ENCODE peak calls at places on chromosome 16, in four cellular contexts. B is IMR-90, D is neuronal stem cell, H is H1. J is an unnamed sample.

GRCh38 chr16:79658301-79659001 is 57.9 kb upstream of the MAF start:
- DNase-seq in B (peak; percentile 35), D (no peak), H (no peak), J (peak; percentile 93)

GRCh38 chr16:53761967-53762726 is 58.2 kb downstream of the FTO start:
- DNase-seq in B (no peak), D (no peak), H (no peak), J (no peak)

GRCh38 chr16:54266363-54266955 is 20.1 kb downstream of the IRX3 start:
- DNase-seq in B (no peak), D (no peak), H (no peak), J (peak; percentile 50)

GRCh38 chr16:64165368-64165767 is 956.5 kb downstream of the CDH11 start:
- DNase-seq in B (no peak), D (no peak), H (no peak), J (no peak)

GRCh38 chr16:14491831-14492529 is 138.1 kb downstream of the PARN start:
- DNase-seq in B (no peak), D (no peak), H (no peak), J (no peak)

GRCh38 chr16:71348262-71349085 is 10.0 kb upstream of the CALB2 start:
- DNase-seq in B (no peak), D (no peak), H (no peak), J (no peak)

GRCh38 chr16:19963306-19963705 is 78.7 kb upstream of the GPRC5B start:
- DNase-seq in B (no peak), D (no peak), H (no peak), J (no peak)

GRCh38 chr16:47309581-47310312 is 151.1 kb downstream of the ITFG1 start:
- DNase-seq in B (peak; percentile 72), D (no peak), H (no peak), J (peak; percentile 46)

GRCh38 chr16:30605148-30605547 is 5.0 kb downstream of the ZNF689 start:
- DNase-seq in B (no peak), D (no peak), H (no peak), J (no peak)

GRCh38 chr16:27687605-27688004 is 137.7 kb downstream of the KATNIP start:
- DNase-seq in B (no peak), D (no peak), H (no peak), J (no peak)
- H4K91ac ChIP-seq in B (no peak overlapping the region), D (no peak overlapping the region), H (no peak overlapping the region), J (no peak overlapping the region)

DNA sequence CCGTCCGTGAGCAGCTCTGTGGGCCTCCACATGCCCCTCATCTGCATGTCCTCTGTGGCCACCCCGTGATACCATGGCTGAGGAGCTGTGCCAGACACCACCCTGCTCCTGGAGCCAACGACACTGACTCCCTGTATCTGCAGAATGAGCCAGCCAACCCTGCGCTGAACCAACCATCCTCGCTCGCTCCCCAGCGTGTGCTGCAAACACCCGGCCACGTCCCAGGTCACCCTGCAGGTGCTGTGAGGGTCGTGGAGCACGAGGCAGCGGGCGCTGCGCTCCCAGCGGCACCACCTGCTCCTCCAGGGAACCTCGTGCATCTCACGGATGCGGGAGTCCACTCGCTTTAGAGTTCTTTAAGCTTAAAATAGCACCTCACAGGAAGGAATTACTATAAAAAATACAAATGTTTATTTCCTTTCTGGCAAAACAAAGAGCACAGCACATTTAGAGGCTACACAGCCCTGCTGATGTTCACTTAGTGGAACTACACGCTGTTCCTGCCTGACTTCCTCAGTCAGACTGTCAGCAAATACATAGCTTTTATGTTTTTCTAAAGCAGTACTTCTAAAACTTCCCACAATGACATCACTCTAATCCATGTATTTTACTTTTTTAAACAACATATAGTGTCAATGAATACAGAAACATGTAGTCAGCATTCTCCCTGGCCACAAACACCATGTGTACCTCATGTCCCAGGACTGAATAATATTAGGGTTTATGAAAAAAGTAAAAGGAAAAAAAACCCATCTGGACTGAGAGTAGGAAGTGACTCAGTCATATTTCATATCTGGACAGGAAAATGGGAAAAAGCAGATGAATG is 43.5 kb downstream of the MAP1LC3B start:
- DNase-seq in B (peak; percentile 97), D (no peak), H (no peak), J (peak; percentile 84)
- H3K4me3 ChIP-seq in B (no peak overlapping the region), D (peak overlapping the region; percentile 58), H (no peak overlapping the region), J (peak overlapping the region; percentile 68)

DNA sequence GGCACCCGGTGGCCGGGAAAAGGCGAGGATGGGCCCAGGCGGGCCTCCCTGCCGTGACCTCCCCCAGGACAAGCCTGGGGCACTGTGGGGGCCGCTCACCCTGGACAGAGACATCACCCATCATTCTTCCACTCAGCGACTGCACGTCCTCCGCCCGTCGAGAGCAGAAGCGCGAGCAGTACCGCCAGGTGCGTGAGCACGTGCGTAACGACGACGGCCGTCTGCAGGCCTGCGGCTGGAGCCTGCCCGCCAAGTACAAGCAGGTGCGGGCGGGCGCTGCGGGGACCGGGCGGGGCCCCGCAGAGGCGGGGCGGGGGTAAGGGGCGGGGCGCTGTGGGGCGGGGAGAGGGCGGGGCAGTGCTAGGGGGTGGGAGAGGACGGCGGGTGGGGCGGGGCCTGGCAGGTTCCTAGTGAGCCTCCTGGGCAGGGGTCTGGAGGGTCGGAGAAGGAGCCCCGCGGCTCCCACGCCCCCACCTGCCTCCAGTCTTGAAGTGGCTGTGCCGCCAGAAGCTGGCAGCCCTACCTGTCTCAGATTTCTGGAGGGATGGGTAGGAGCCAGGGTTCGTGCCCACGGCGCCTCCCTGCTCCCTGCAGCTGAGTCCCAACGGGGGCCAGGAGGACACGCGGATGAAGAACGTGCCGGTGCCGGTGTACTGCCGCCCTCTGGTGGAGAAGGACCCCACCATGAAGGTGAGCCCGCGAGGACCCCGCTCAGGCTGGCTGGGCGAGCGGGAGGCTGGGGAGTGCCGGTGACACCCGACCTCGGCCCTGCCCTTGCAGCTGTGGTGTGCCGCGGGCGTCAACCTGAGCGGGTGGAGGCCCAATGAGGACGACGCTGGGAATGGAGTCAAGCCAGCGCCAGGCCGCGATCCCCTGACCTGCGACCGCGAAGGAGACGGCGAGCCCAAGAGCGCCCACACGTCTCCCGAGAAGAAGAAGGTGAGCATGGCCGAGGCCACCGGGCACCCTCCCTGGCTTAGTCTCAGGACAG is 7.5 kb downstream of the NME3 start:
- DNase-seq in B (no peak), D (peak; percentile 46), H (peak; percentile 92), J (peak; percentile 33)
- H2BK15ac ChIP-seq in B (no peak overlapping the region), D (no peak overlapping the region), H (peak overlapping the region; percentile 61), J (no peak overlapping the region)

GRCh38 chr16:353404-354285 is 1.1 kb upstream of the AXIN1 start:
- DNase-seq in B (no peak), D (no peak), H (no peak), J (no peak)
- H4K91ac ChIP-seq in B (peak overlapping the region; percentile 12), D (peak overlapping the region; percentile 68), H (no peak overlapping the region), J (peak overlapping the region; percentile 89)

GRCh38 chr16:74053310-74053709 is 243.3 kb upstream of the PSMD7 start:
- DNase-seq in B (no peak), D (no peak), H (no peak), J (no peak)
- H3K4me3 ChIP-seq in B (no peak overlapping the region), D (no peak overlapping the region), H (no peak overlapping the region), J (no peak overlapping the region)

GRCh38 chr16:11494029-11494428 is 92.7 kb downstream of the LITAF start:
- DNase-seq in B (no peak), D (no peak), H (peak; percentile 60), J (no peak)

GRCh38 chr16:11492808-11493530 is 93.8 kb downstream of the LITAF start:
- DNase-seq in B (no peak), D (no peak), H (no peak), J (no peak)

GRCh38 chr16:11493531-11493929 is 93.2 kb downstream of the LITAF start:
- DNase-seq in B (no peak), D (no peak), H (peak; percentile 59), J (no peak)

GRCh38 chr16:11495066-11495407 is 91.7 kb downstream of the LITAF start:
- DNase-seq in B (no peak), D (no peak), H (no peak), J (no peak)

DNA sequence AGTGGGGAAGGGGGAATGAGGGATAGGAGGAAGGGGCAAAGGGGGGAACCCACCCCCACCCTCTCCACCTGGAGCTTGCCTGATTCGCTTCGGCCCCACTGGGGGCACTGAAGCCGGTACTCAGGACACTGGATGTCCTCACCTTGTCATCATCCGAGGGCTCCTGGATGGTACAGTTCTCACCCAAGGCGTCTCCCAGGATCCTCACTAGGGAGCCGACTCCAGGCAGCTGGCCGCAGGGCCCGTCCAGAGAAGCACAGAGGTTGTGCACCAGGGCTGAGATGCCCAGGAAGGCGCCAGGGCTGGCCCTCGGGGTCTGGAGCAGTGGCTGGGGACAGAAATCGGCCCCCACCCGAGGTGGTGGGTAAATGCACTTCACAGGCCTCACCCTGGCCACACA is 92.3 kb downstream of the LITAF start:
- DNase-seq in B (no peak), D (no peak), H (peak; percentile 71), J (no peak)
- H2BK15ac ChIP-seq in B (no peak overlapping the region), D (peak overlapping the region; percentile 63), H (peak overlapping the region; percentile 77), J (no peak overlapping the region)

DNA sequence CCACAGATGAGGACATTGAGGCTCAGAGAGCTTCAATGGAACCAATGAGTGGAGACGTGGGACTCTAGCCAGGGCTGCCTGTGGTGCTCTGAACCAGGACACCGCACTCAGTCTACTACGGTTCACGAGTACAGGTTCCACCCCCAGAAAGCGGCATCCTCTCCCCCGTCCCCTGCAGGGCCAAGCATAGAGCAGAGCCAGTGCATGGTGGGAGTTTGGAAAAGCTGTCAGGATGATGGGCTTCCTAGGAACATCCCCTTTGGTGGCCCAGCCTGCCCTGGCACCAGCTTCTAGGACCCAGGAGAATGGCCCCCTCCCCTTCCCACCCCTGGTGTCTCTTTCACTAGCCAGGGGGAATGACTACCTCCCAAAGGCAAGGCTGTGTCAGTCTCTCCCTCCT is 8.4 kb downstream of the ZNF319 start:
- DNase-seq in B (no peak), D (no peak), H (no peak), J (no peak)
- H4K91ac ChIP-seq in B (no peak overlapping the region), D (no peak overlapping the region), H (no peak overlapping the region), J (no peak overlapping the region)

J was measured in mesenchymal stem cell.